ENCODE peak calls at places on chromosomes 7 and 10, in five cellular contexts. K is RPMI8226; A is ureter; Q is stimulated activated CD8-positive, alpha-beta memory T cell treated with anti-CD3 and anti-CD28 coated beads, Interleukin-15, amount 100 ng/mL, for 48 hours; H is astrocyte of the hippocampus. P is an unnamed sample.

GRCh38 chr10:112782176-112782907 is 167.7 kb upstream of the TCF7L2 start:
- DNase-seq in A (peak; percentile 46), H (no peak), K (no peak), Q (no peak), P (no peak)

GRCh38 chr7:102849538-102849937 is 63.3 kb upstream of the LRRC17 start:
- DNase-seq in K (no peak), A (no peak), H (no peak), Q (no peak), P (no peak)

GRCh38 chr10:110260746-110261477 is 43.8 kb downstream of the SMNDC1 start:
- DNase-seq in Q (no peak), K (no peak), A (no peak), H (peak; percentile 57), P (no peak)

GRCh38 chr7:130917669-130918128 is 183.7 kb upstream of the KLF14 start:
- DNase-seq in A (no peak), Q (no peak), H (no peak), K (no peak), P (no peak)

GRCh38 chr10:44857363-44858016 is 53.6 kb upstream of the TMEM72 start:
- DNase-seq in Q (peak; percentile 37), H (peak; percentile 90), K (peak; percentile 51), A (peak; percentile 63), P (no peak)

GRCh38 chr7:112510032-112510742 is 29.4 kb downstream of the LSMEM1 start:
- DNase-seq in A (no peak), Q (no peak), H (peak; percentile 61), K (no peak), P (no peak)

GRCh38 chr10:69969961-69970360 is 82.7 kb upstream of the MACROH2A2 start:
- DNase-seq in H (no peak), A (no peak), K (no peak), Q (no peak), P (no peak)

GRCh38 chr10:32984003-32984600 is 26.1 kb upstream of the ITGB1 start:
- DNase-seq in K (no peak), Q (no peak), H (no peak), A (no peak), P (no peak)

P was measured in dermis microvascular lymphatic vessel endothelial cell.